ENCODE peak calls at places on chromosomes 1 and 21, in five cellular contexts. One of them, this sample, is unnamed. For H3K36me3, the result is how much of the 10 kb centered on the place peaks cover.

GRCh38 chr1:246335126-246335525 is 172.0 kb downstream of the SMYD3 start:
- DNase-seq in CD8-positive, alpha-beta T cell: no peak
- DNase-seq in right atrium auricular region: no peak
- DNase-seq in pancreas: no peak
- DNase-seq in K562: no peak
- DNase-seq in this sample: no peak

GRCh38 chr1:47561523-47562007 is 123.7 kb downstream of the FOXD2 start:
- DNase-seq in CD8-positive, alpha-beta T cell: no peak
- DNase-seq in right atrium auricular region: no peak
- DNase-seq in pancreas: no peak
- DNase-seq in K562: no peak
- DNase-seq in this sample: no peak

GRCh38 chr1:8570435-8570834 is 247.0 kb downstream of the RERE start:
- DNase-seq in CD8-positive, alpha-beta T cell: no peak
- DNase-seq in right atrium auricular region: no peak
- DNase-seq in pancreas: no peak
- DNase-seq in K562: no peak
- DNase-seq in this sample: no peak

GRCh38 chr1:99755664-99756063 is 10.8 kb downstream of the FRRS1 start:
- DNase-seq in CD8-positive, alpha-beta T cell: no peak
- DNase-seq in right atrium auricular region: no peak
- DNase-seq in pancreas: no peak
- DNase-seq in K562: no peak
- DNase-seq in this sample: no peak

GRCh38 chr1:85936470-85936869 is 220.1 kb downstream of the COL24A1 start:
- DNase-seq in CD8-positive, alpha-beta T cell: no peak
- DNase-seq in right atrium auricular region: no peak
- DNase-seq in pancreas: no peak
- DNase-seq in K562: no peak
- DNase-seq in this sample: no peak

GRCh38 chr1:220732621-220733020 is 15.5 kb upstream of the MTARC2 start:
- DNase-seq in CD8-positive, alpha-beta T cell: no peak
- DNase-seq in right atrium auricular region: no peak
- DNase-seq in pancreas: no peak
- DNase-seq in K562: no peak
- DNase-seq in this sample: peak

GRCh38 chr1:22776051-22776611 is 65.5 kb downstream of the EPHB2 start:
- DNase-seq in CD8-positive, alpha-beta T cell: no peak
- DNase-seq in right atrium auricular region: no peak
- DNase-seq in pancreas: no peak
- DNase-seq in K562: no peak
- DNase-seq in this sample: no peak

GRCh38 chr1:32606972-32607371 is 43.4 kb downstream of the ZBTB8OS start:
- DNase-seq in CD8-positive, alpha-beta T cell: no peak
- DNase-seq in right atrium auricular region: no peak
- DNase-seq in pancreas: no peak
- DNase-seq in K562: no peak
- DNase-seq in this sample: no peak

GRCh38 chr1:10819198-10819901 is 22.9 kb upstream of the CASZ1 start:
- DNase-seq in CD8-positive, alpha-beta T cell: no peak
- DNase-seq in right atrium auricular region: no peak
- DNase-seq in pancreas: no peak
- DNase-seq in K562: no peak
- DNase-seq in this sample: no peak

GRCh38 chr1:11938722-11939526 is 4.4 kb downstream of the PLOD1 start:
- DNase-seq in CD8-positive, alpha-beta T cell: no peak
- DNase-seq in right atrium auricular region: no peak
- DNase-seq in pancreas: no peak
- DNase-seq in K562: peak
- DNase-seq in this sample: no peak

GRCh38 chr1:31987231-31987630 is 26.4 kb upstream of the KHDRBS1 start:
- DNase-seq in CD8-positive, alpha-beta T cell: no peak
- DNase-seq in right atrium auricular region: no peak
- DNase-seq in pancreas: no peak
- DNase-seq in K562: no peak
- DNase-seq in this sample: no peak

GRCh38 chr1:209567788-209568187 is 15.7 kb upstream of the CAMK1G start:
- DNase-seq in CD8-positive, alpha-beta T cell: no peak
- DNase-seq in right atrium auricular region: no peak
- DNase-seq in pancreas: no peak
- DNase-seq in K562: no peak
- DNase-seq in this sample: no peak

GRCh38 chr1:210464519-210465039 is 135.9 kb downstream of the HHAT start:
- DNase-seq in CD8-positive, alpha-beta T cell: no peak
- DNase-seq in right atrium auricular region: no peak
- DNase-seq in pancreas: no peak
- DNase-seq in K562: no peak
- DNase-seq in this sample: peak

DNA sequence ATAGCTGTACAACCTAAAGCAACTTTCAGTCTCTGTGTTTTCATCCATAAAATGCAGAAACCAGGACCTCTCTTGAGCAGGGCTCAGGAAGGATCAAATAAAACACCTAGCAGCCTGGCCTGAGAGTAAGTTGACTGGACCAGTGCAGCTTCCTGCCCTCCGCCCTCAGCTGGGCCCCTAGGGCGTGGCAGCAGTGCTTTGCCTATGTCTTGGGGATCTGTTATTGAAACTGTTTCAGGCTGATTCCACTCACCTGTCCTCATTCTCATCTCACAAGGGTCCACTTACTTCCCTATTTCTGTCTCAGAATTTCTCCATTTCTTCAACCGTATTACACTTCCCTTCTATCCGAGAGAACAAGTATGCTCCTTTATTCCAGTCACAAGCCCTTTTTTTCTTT is 17.3 kb downstream of the LRRC42 start:
- DNase-seq in CD8-positive, alpha-beta T cell: no peak
- DNase-seq in right atrium auricular region: no peak
- DNase-seq in pancreas: no peak
- DNase-seq in K562: no peak
- DNase-seq in this sample: no peak
- H3K36me3 ChIP-seq in CD8-positive, alpha-beta T cell: under half
- H3K36me3 ChIP-seq in right atrium auricular region: half or more
- H3K36me3 ChIP-seq in pancreas: under half
- H3K36me3 ChIP-seq in K562: half or more
- H3K36me3 ChIP-seq in this sample: half or more

DNA sequence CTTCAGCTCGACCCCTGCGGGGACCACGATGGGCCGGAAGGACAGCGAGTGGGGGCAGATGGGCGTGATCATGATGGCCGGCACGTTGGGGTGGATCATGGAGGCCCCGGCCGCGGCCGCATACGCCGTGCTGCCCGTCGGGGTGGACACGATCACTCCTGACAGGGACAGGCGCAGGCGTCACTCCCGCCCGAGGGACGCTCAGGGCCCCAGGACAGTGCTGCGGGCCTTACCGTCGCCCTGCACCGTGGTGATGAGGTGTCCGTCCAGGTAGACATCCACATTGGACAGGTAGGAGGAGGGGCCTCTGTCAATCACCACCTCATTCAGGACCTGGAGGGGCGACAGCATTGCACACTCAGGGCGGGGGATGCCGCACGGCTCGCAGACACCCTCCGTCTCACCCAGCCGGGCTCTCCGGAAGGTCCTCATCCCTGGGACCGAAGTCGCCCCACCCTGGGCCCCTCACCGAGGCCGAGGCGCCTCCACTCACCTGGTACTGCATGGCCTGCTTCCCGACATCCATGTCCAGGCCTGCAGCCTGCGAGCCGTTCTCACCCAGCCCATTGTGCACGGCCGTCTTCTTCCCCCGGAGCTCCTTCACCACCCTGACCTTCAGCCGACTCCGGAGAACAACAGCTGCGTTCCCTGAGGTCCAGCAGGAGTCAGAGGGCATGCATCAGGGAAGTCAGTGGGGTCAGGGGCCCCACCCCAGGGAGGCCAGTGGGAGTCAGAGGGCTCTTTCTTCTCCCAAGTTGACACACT is 24.0 kb downstream of the NADK start:
- DNase-seq in CD8-positive, alpha-beta T cell: no peak
- DNase-seq in right atrium auricular region: no peak
- DNase-seq in pancreas: no peak
- DNase-seq in K562: peak
- DNase-seq in this sample: peak
- H3K36me3 ChIP-seq in CD8-positive, alpha-beta T cell: under half
- H3K36me3 ChIP-seq in right atrium auricular region: half or more
- H3K36me3 ChIP-seq in pancreas: under half
- H3K36me3 ChIP-seq in K562: half or more
- H3K36me3 ChIP-seq in this sample: half or more

DNA sequence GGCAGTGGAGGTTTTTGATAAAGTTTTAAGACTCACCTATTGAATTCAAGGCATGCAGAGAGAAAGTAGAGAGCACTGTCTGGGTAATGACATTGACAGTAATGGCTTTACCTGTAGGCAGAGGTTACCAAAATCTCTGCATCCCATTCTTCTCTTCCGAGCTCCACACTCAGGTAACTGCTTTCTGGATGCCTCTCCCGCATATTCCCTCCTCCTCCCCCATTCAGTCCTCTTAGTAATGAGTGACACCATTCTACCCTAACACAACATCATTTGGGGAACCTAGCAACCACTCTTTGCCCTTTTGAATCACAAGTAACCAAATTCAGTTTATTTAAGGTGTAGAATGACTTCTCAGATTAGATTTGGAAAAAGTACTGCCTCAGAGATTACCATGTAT is 56.5 kb downstream of the DYRK1A start:
- DNase-seq in CD8-positive, alpha-beta T cell: no peak
- DNase-seq in right atrium auricular region: no peak
- DNase-seq in pancreas: no peak
- DNase-seq in K562: no peak
- DNase-seq in this sample: no peak
- H3K36me3 ChIP-seq in CD8-positive, alpha-beta T cell: under half
- H3K36me3 ChIP-seq in right atrium auricular region: under half
- H3K36me3 ChIP-seq in pancreas: under half
- H3K36me3 ChIP-seq in K562: half or more
- H3K36me3 ChIP-seq in this sample: under half

DNA sequence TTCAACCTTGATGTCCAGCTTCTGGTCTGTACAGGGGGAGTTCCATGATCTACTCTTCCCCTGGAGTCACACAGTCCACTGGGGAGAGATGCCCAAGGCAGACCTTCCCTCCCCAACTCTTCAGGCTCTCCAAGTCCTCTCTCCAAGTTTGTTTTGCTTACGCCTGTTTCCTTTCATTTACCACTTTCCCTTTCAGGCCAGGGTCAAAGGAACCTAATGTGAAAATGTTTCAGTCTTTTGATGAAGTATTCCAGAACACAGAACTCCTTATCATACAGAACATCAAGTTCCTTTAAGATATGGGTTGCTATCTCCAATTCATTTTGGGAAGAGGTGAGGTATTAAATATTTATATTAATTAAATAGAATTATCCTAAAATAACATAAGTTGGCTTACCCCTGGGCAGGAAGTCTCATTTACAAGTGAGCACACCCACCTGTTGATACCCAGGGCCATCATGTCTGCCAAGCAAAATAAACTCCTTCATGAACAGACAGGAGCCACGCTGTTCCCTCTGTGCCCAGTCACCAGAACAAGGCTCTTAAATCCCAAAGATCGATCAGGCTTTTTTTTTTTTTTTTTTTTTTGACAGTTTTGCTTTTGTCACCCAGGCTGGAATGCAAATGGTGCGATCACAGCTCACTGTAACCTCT is 82.2 kb upstream of the LYST start:
- DNase-seq in CD8-positive, alpha-beta T cell: no peak
- DNase-seq in right atrium auricular region: no peak
- DNase-seq in pancreas: no peak
- DNase-seq in K562: no peak
- DNase-seq in this sample: no peak
- H3K36me3 ChIP-seq in CD8-positive, alpha-beta T cell: under half
- H3K36me3 ChIP-seq in right atrium auricular region: under half
- H3K36me3 ChIP-seq in pancreas: under half
- H3K36me3 ChIP-seq in K562: under half
- H3K36me3 ChIP-seq in this sample: under half

GRCh38 chr21:45114072-45114471 is 39.7 kb downstream of the ADARB1 start:
- DNase-seq in CD8-positive, alpha-beta T cell: no peak
- DNase-seq in right atrium auricular region: no peak
- DNase-seq in pancreas: no peak
- DNase-seq in K562: no peak
- DNase-seq in this sample: no peak

GRCh38 chr21:45115141-45115540 is 40.8 kb downstream of the ADARB1 start:
- DNase-seq in CD8-positive, alpha-beta T cell: no peak
- DNase-seq in right atrium auricular region: no peak
- DNase-seq in pancreas: no peak
- DNase-seq in K562: no peak
- DNase-seq in this sample: no peak

GRCh38 chr21:45116066-45116465 is 41.7 kb downstream of the ADARB1 start:
- DNase-seq in CD8-positive, alpha-beta T cell: no peak
- DNase-seq in right atrium auricular region: no peak
- DNase-seq in pancreas: no peak
- DNase-seq in K562: no peak
- DNase-seq in this sample: no peak

GRCh38 chr21:45113543-45113942 is 39.2 kb downstream of the ADARB1 start:
- DNase-seq in CD8-positive, alpha-beta T cell: no peak
- DNase-seq in right atrium auricular region: no peak
- DNase-seq in pancreas: no peak
- DNase-seq in K562: no peak
- DNase-seq in this sample: no peak

DNA sequence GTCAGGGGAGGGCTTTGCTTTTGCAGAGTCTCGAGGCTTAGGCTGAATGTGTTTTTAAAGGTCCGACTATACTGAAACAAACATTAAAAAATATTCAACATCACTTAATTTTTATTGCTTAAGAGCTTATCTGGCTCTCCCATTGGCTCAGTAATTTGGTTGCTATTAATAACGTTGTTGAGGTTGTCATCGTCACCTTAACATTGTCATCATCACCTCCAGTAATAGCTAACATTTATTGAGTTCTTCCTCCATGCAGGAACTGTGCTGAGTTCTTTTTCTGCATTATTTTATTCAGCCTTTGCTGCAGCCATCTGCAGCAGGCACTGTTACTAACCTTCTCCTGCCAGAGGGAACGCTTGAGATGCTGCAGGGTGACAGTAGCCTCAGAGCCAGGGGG is 40.1 kb downstream of the ADARB1 start:
- DNase-seq in CD8-positive, alpha-beta T cell: no peak
- DNase-seq in right atrium auricular region: no peak
- DNase-seq in pancreas: no peak
- DNase-seq in K562: no peak
- DNase-seq in this sample: no peak
- H3K36me3 ChIP-seq in CD8-positive, alpha-beta T cell: under half
- H3K36me3 ChIP-seq in right atrium auricular region: under half
- H3K36me3 ChIP-seq in pancreas: under half
- H3K36me3 ChIP-seq in K562: under half
- H3K36me3 ChIP-seq in this sample: under half

GRCh38 chr1:64608651-64609048 is 136.2 kb upstream of the RAVER2 start:
- DNase-seq in CD8-positive, alpha-beta T cell: no peak
- DNase-seq in right atrium auricular region: no peak
- DNase-seq in pancreas: no peak
- DNase-seq in K562: no peak
- DNase-seq in this sample: no peak
- H3K36me3 ChIP-seq in CD8-positive, alpha-beta T cell: under half
- H3K36me3 ChIP-seq in right atrium auricular region: under half
- H3K36me3 ChIP-seq in pancreas: under half
- H3K36me3 ChIP-seq in K562: under half
- H3K36me3 ChIP-seq in this sample: under half

GRCh38 chr21:43752758-43753438 is 23.2 kb downstream of the CSTB start:
- DNase-seq in CD8-positive, alpha-beta T cell: no peak
- DNase-seq in right atrium auricular region: no peak
- DNase-seq in pancreas: no peak
- DNase-seq in K562: no peak
- DNase-seq in this sample: no peak
- H3K36me3 ChIP-seq in CD8-positive, alpha-beta T cell: under half
- H3K36me3 ChIP-seq in right atrium auricular region: half or more
- H3K36me3 ChIP-seq in pancreas: under half
- H3K36me3 ChIP-seq in K562: half or more
- H3K36me3 ChIP-seq in this sample: half or more